ENCODE peak calls at places on chromosomes 4 and X, in seven cellular contexts. H is adipocyte, C is ascending aorta, P is heart left ventricle, O is psoas muscle, T is kidney, V is left ventricle myocardium inferior. E is an unnamed sample.
A peak's percentile ranks its signal among the peaks of the same experiment; 100 is the strongest.

GRCh38 chr4:163167333-163167626 is 590 bp upstream of the NAF1 start:
- DNase-seq in O (no peak), C (no peak), P (no peak), T (no peak), H (peak; percentile 47), V (no peak), E (no peak)

GRCh38 chr4:100190643-100191600 is 654 bp upstream of the DDIT4L start:
- DNase-seq in V (no peak), T (no peak), O (no peak), H (peak; percentile 51), P (no peak), C (no peak), E (peak; percentile 34)

GRCh38 chr4:3346146-3346545 is 53.3 kb downstream of the RGS12 start:
- DNase-seq in C (no peak), O (no peak), V (no peak), T (no peak), P (peak; percentile 63), H (peak; percentile 97), E (peak; percentile 76)

GRCh38 chr4:64195582-64195981 is 213.7 kb downstream of the TECRL start:
- DNase-seq in P (no peak), H (no peak), T (no peak), O (no peak), C (no peak), V (no peak), E (no peak)

GRCh38 chr4:119693127-119693526 is 64.5 kb upstream of the PDE5A start:
- DNase-seq in C (no peak), O (no peak), H (no peak), T (no peak), V (no peak), P (peak; percentile 15), E (no peak)

GRCh38 chr4:176894498-176894897 is 101.8 kb upstream of the VEGFC start:
- DNase-seq in O (no peak), V (no peak), H (no peak), P (no peak), T (no peak), C (no peak), E (no peak)

GRCh38 chr4:74109894-74110605 is 11.1 kb upstream of the CXCL2 start:
- DNase-seq in P (no peak), H (peak; percentile 75), V (no peak), C (no peak), T (no peak), O (no peak), E (no peak)

GRCh38 chr4:144647095-144647959 is 1.4 kb downstream of the HHIP start:
- DNase-seq in O (no peak), T (no peak), H (peak; percentile 43), C (no peak), V (no peak), P (no peak), E (no peak)

GRCh38 chr4:121380448-121381147 is at the start of gene QRFPR:
- DNase-seq in V (peak; percentile 34), C (no peak), O (no peak), P (peak; percentile 38), T (peak; percentile 61), H (peak; percentile 15), E (no peak)

GRCh38 chrX:124720532-124720931 is 374.2 kb downstream of the SH2D1A start:
- DNase-seq in T (no peak), P (no peak), V (no peak), C (no peak), O (no peak), H (no peak), E (no peak)

GRCh38 chrX:57156397-57157049 is 19.3 kb upstream of the SPIN2A start:
- DNase-seq in T (no peak), H (peak; percentile 53), V (no peak), P (no peak), C (no peak), O (no peak), E (no peak)

GRCh38 chr4:184980261-184980660 is 38.0 kb upstream of the HELT start:
- DNase-seq in T (no peak), C (no peak), P (no peak), V (no peak), O (no peak), H (no peak), E (no peak)

GRCh38 chr4:45455217-45455616 is 668.6 kb downstream of the GABRG1 start:
- DNase-seq in O (no peak), H (no peak), V (no peak), P (no peak), C (no peak), T (no peak), E (no peak)

GRCh38 chr4:183876268-183876934 is 28.7 kb upstream of the STOX2 start:
- DNase-seq in T (peak; percentile 89), O (peak; percentile 67), H (no peak), P (peak; percentile 86), C (peak; percentile 90), V (peak; percentile 83), E (peak; percentile 95)

GRCh38 chr4:55866290-55866907 is 13.0 kb downstream of the EXOC1 start:
- DNase-seq in C (no peak), O (no peak), T (no peak), P (no peak), V (no peak), H (peak; percentile 93), E (no peak)

GRCh38 chr4:76407440-76408119 is 13.4 kb downstream of the CCDC158 start:
- DNase-seq in C (no peak), P (no peak), T (no peak), H (no peak), V (no peak), O (no peak), E (no peak)

GRCh38 chr4:54998991-54999390 is 126.4 kb downstream of the KDR start:
- DNase-seq in V (no peak), C (no peak), H (peak; percentile 57), O (no peak), P (no peak), T (no peak), E (no peak)

GRCh38 chr4:39825741-39826231 is 127.8 kb downstream of the UBE2K start:
- DNase-seq in O (no peak), V (no peak), T (no peak), H (peak; percentile 45), C (no peak), P (no peak), E (no peak)

GRCh38 chr4:80732010-80732409 is 298.5 kb upstream of the BMP3 start:
- DNase-seq in C (no peak), V (no peak), P (no peak), O (no peak), H (peak; percentile 15), T (no peak), E (no peak)

GRCh38 chrX:56066016-56066415 is 166.1 kb upstream of the KLF8 start:
- DNase-seq in P (no peak), T (no peak), V (no peak), C (no peak), O (no peak), H (no peak), E (no peak)

GRCh38 chr4:8023696-8024033 is 84.0 kb upstream of the AFAP1 start:
- DNase-seq in T (no peak), O (no peak), V (no peak), C (no peak), P (no peak), H (no peak), E (no peak)
- H3K4me3 ChIP-seq in T (no peak overlapping the region), O (no peak overlapping the region), V (no peak overlapping the region), C (no peak overlapping the region), P (no peak overlapping the region), H (no peak overlapping the region), E (no peak overlapping the region)

GRCh38 chr4:386708-387105 is 49.1 kb downstream of the ZNF141 start:
- DNase-seq in V (no peak), H (no peak), C (no peak), P (no peak), O (no peak), T (no peak), E (no peak)
- H3K9me3 ChIP-seq in V (peaks cover 100% of the 10 kb centered on the region), H (peaks cover 93% of the 10 kb centered on the region), C (peaks cover 91% of the 10 kb centered on the region), P (peaks cover 7% of the 10 kb centered on the region), O (peaks cover 51% of the 10 kb centered on the region), T (peaks cover 27% of the 10 kb centered on the region), E (peaks cover 8% of the 10 kb centered on the region)

DNA sequence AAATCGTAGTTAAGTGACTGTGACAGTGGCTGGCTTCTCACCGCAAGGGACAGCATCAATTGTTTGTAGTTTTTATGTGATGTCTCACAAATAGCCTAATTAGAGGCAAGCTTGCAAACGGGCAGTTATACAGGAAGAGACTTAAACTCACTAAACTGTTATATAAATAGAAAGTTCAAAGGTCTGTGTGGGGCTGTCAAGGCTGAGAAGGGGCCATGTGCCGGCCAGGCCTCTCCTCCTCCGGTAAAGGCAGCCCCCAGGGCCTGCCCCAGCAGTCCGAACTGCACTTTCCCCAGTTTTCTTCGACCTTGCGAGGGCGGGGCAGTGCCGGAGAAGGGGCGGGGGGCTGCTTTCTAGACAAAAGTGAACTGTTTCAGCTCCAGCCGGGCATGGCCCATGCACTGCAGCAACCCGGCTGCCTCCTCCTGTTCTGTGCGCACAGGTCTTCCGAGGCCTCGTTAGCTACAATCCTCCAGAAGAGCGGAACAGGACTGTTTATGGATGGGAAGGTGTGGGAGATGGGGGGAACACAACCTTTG is 4.1 kb downstream of the AFF2 start:
- DNase-seq in O (no peak), P (no peak), T (peak; percentile 45), C (no peak), V (no peak), H (no peak), E (no peak)
- H3K36me3 ChIP-seq in O (no peaks in the 10 kb centered on the region), P (no peaks in the 10 kb centered on the region), T (no peaks in the 10 kb centered on the region), C (no peaks in the 10 kb centered on the region), V (no peaks in the 10 kb centered on the region), H (no peaks in the 10 kb centered on the region), E (no peaks in the 10 kb centered on the region)

DNA sequence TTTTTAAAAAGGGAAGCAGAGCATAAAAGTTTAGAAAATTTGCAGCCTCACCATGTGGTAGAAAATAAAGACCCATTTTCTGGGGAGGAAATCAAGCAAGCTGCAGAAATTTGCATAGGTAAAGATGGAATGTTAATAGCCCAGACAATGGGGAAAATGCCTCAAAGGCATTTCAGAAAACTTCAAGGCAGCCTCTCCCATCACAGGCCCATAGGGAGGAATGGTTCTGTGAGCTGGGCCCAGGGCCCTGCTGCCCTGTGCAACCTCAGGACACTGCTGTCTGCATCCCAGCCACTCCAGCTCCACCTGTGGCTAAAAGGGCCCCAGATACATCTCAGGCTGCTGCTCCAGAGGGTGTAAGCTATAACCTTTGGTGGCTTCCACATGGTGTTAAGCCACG is 137.9 kb downstream of the INPP4B start:
- DNase-seq in C (no peak), V (no peak), P (no peak), O (no peak), T (no peak), H (no peak), E (no peak)
- H3K4me3 ChIP-seq in C (no peak overlapping the region), V (no peak overlapping the region), P (no peak overlapping the region), O (no peak overlapping the region), T (no peak overlapping the region), H (no peak overlapping the region), E (no peak overlapping the region)